ENCODE peak calls at places on chromosome 3, in six cellular contexts. R is AG20443, N is ELR, B is psoas muscle, F is astrocyte of the spinal cord, G is AG08396. E is an unnamed sample.

GRCh38 chr3:183306798-183307671 is 54.0 kb downstream of the B3GNT5 start:
- DNase-seq in R (peak), N (peak), B (peak), F (peak), G (peak), E (peak)

GRCh38 chr3:129686941-129687340 is 80.5 kb upstream of the PLXND1 start:
- DNase-seq in R (no peak), N (no peak), B (no peak), F (no peak), G (no peak), E (no peak)

GRCh38 chr3:186406669-186407635 is 44.9 kb upstream of the DGKG start:
- DNase-seq in R (no peak), N (no peak), B (peak), F (no peak), G (no peak), E (no peak)

GRCh38 chr3:140530603-140531002 is 147.3 kb upstream of the TRIM42 start:
- DNase-seq in R (no peak), N (no peak), B (no peak), F (no peak), G (no peak), E (no peak)

GRCh38 chr3:21750831-21751391 is at the start of gene ZNF385D:
- DNase-seq in R (peak), N (peak), B (peak), F (peak), G (peak), E (peak)

GRCh38 chr3:55770077-55770476 is 283.0 kb upstream of the WNT5A start:
- DNase-seq in R (no peak), N (no peak), B (no peak), F (no peak), G (no peak), E (no peak)

GRCh38 chr3:154304936-154305335 is 19.4 kb downstream of the DHX36 start:
- DNase-seq in R (no peak), N (no peak), B (no peak), F (no peak), G (no peak), E (no peak)

GRCh38 chr3:151169700-151170224 is 33.3 kb downstream of the GPR171 start:
- DNase-seq in R (peak), N (no peak), B (peak), F (no peak), G (no peak), E (peak)

GRCh38 chr3:17942856-17943255 is 200.4 kb upstream of the TBC1D5 start:
- DNase-seq in R (peak), N (peak), B (no peak), F (peak), G (no peak), E (peak)

GRCh38 chr3:161371441-161372320 is at the start of gene SPTSSB:
- DNase-seq in R (peak), N (peak), B (peak), F (peak), G (peak), E (peak)

GRCh38 chr3:185807455-185808068 is 17.3 kb downstream of the IGF2BP2 start:
- DNase-seq in R (peak), N (peak), B (no peak), F (peak), G (no peak), E (peak)

GRCh38 chr3:4680881-4681300 is 187.7 kb downstream of the ITPR1 start:
- DNase-seq in R (peak), N (peak), B (no peak), F (peak), G (peak), E (peak)

GRCh38 chr3:194251007-194251406 is 100.1 kb downstream of the CPN2 start:
- DNase-seq in R (no peak), N (no peak), B (no peak), F (no peak), G (no peak), E (no peak)

GRCh38 chr3:123053107-123053506 is 13.7 kb upstream of the PDIA5 start:
- DNase-seq in R (no peak), N (no peak), B (no peak), F (no peak), G (no peak), E (no peak)

GRCh38 chr3:187667526-187667925 is 2.7 kb downstream of the SST start:
- DNase-seq in R (no peak), N (no peak), B (no peak), F (no peak), G (no peak), E (no peak)

GRCh38 chr3:75048650-75049049 is 434.2 kb upstream of the CNTN3 start:
- DNase-seq in R (no peak), N (no peak), B (no peak), F (no peak), G (no peak), E (no peak)

GRCh38 chr3:112046599-112046998 is 12.1 kb downstream of the TMPRSS7 start:
- DNase-seq in R (no peak), N (peak), B (no peak), F (peak), G (no peak), E (no peak)

GRCh38 chr3:97612632-97613031 is 151.9 kb upstream of the ARL6 start:
- DNase-seq in R (no peak), N (no peak), B (no peak), F (no peak), G (no peak), E (no peak)

GRCh38 chr3:127698264-127699097 is 25.7 kb downstream of the ABTB1 start:
- DNase-seq in R (no peak), N (no peak), B (peak), F (peak), G (no peak), E (no peak)

GRCh38 chr3:12944413-12944812 is 103.0 kb upstream of the RPL32 start:
- DNase-seq in R (no peak), N (no peak), B (no peak), F (no peak), G (no peak), E (no peak)

GRCh38 chr3:16508591-16508995 is 4.9 kb downstream of the RFTN1 start:
- DNase-seq in R (peak), N (no peak), B (no peak), F (peak), G (no peak), E (peak)

GRCh38 chr3:62622553-62623174 is 249.3 kb upstream of the FEZF2 start:
- DNase-seq in R (peak), N (peak), B (no peak), F (peak), G (peak), E (peak)

GRCh38 chr3:149964296-149964695 is 6.4 kb downstream of the PFN2 start:
- DNase-seq in R (peak), N (no peak), B (no peak), F (no peak), G (no peak), E (no peak)

GRCh38 chr3:45064512-45065372 is 38.6 kb downstream of the CLEC3B start:
- DNase-seq in R (no peak), N (peak), B (no peak), F (peak), G (no peak), E (no peak)

GRCh38 chr3:78689378-78689777 is 1078.4 kb downstream of the ROBO1 start:
- DNase-seq in R (no peak), N (no peak), B (no peak), F (no peak), G (no peak), E (no peak)

GRCh38 chr3:184572528-184573270 is 11.1 kb downstream of the EPHB3 start:
- DNase-seq in R (no peak), N (no peak), B (peak), F (no peak), G (no peak), E (no peak)

GRCh38 chr3:134614955-134615354 is 35.9 kb downstream of the KY start:
- DNase-seq in R (no peak), N (no peak), B (no peak), F (no peak), G (no peak), E (no peak)

GRCh38 chr3:98573231-98573728 is 20.1 kb downstream of the CPOX start:
- DNase-seq in R (peak), N (peak), B (no peak), F (peak), G (no peak), E (peak)

GRCh38 chr3:24042174-24042878 is 97.2 kb downstream of the NR1D2 start:
- DNase-seq in R (peak), N (no peak), B (no peak), F (peak), G (no peak), E (peak)

GRCh38 chr3:139281512-139282196 is 62.2 kb upstream of the MRPS22 start:
- DNase-seq in R (peak), N (peak), B (peak), F (no peak), G (no peak), E (peak)

GRCh38 chr3:32217339-32217738 is 21.1 kb upstream of the CMTM8 start:
- DNase-seq in R (no peak), N (no peak), B (no peak), F (no peak), G (no peak), E (no peak)

GRCh38 chr3:159451067-159451466 is 537.6 kb upstream of the IL12A start:
- DNase-seq in R (no peak), N (peak), B (no peak), F (no peak), G (no peak), E (no peak)

GRCh38 chr3:148992635-148993230 is 1.4 kb downstream of the GYG1 start:
- DNase-seq in R (no peak), N (no peak), B (peak), F (no peak), G (no peak), E (no peak)

E was measured in AG08395.